ENCODE peak calls at places on chromosomes 3 and 15, in six cellular contexts. One of them, this sample, is unnamed. For H3K4me1 and H3K27me3, the result is how much of the 10 kb centered on the place peaks cover.

GRCh38 chr3:10344147-10344943 is 23.4 kb upstream of the SEC13 start:
- DNase-seq in H9: peak
- DNase-seq in aorta: peak
- DNase-seq in psoas muscle: peak
- DNase-seq in HCT116: no peak
- DNase-seq in colonic mucosa: peak
- DNase-seq in this sample: peak

GRCh38 chr15:64521726-64522164 is 61.4 kb downstream of the ZNF609 start:
- DNase-seq in H9: peak
- DNase-seq in aorta: no peak
- DNase-seq in psoas muscle: no peak
- DNase-seq in HCT116: peak
- DNase-seq in colonic mucosa: no peak
- DNase-seq in this sample: no peak

GRCh38 chr3:16013563-16013962 is 160.9 kb upstream of the GALNT15 start:
- DNase-seq in H9: no peak
- DNase-seq in aorta: no peak
- DNase-seq in psoas muscle: no peak
- DNase-seq in HCT116: no peak
- DNase-seq in colonic mucosa: no peak
- DNase-seq in this sample: no peak

GRCh38 chr3:151226088-151226563 is 23.1 kb upstream of the GPR171 start:
- DNase-seq in H9: no peak
- DNase-seq in aorta: no peak
- DNase-seq in psoas muscle: no peak
- DNase-seq in HCT116: no peak
- DNase-seq in colonic mucosa: no peak
- DNase-seq in this sample: no peak

GRCh38 chr3:146536681-146537080 is 7.7 kb downstream of the PLSCR1 start:
- DNase-seq in H9: no peak
- DNase-seq in aorta: no peak
- DNase-seq in psoas muscle: no peak
- DNase-seq in HCT116: no peak
- DNase-seq in colonic mucosa: no peak
- DNase-seq in this sample: no peak

GRCh38 chr3:127762787-127763105 is 59.6 kb downstream of the MGLL start:
- DNase-seq in H9: no peak
- DNase-seq in aorta: no peak
- DNase-seq in psoas muscle: no peak
- DNase-seq in HCT116: no peak
- DNase-seq in colonic mucosa: no peak
- DNase-seq in this sample: no peak

GRCh38 chr3:114405202-114405601 is 111.4 kb downstream of the TIGIT start:
- DNase-seq in H9: no peak
- DNase-seq in aorta: no peak
- DNase-seq in psoas muscle: no peak
- DNase-seq in HCT116: no peak
- DNase-seq in colonic mucosa: no peak
- DNase-seq in this sample: no peak

GRCh38 chr3:72679540-72680198 is 168.6 kb downstream of the SHQ1 start:
- DNase-seq in H9: no peak
- DNase-seq in aorta: no peak
- DNase-seq in psoas muscle: no peak
- DNase-seq in HCT116: no peak
- DNase-seq in colonic mucosa: no peak
- DNase-seq in this sample: no peak

GRCh38 chr3:72247645-72248388 is 462.9 kb upstream of the PROK2 start:
- DNase-seq in H9: no peak
- DNase-seq in aorta: no peak
- DNase-seq in psoas muscle: no peak
- DNase-seq in HCT116: no peak
- DNase-seq in colonic mucosa: no peak
- DNase-seq in this sample: no peak

GRCh38 chr3:197507081-197507480 is 48.7 kb downstream of the BDH1 start:
- DNase-seq in H9: no peak
- DNase-seq in aorta: no peak
- DNase-seq in psoas muscle: no peak
- DNase-seq in HCT116: no peak
- DNase-seq in colonic mucosa: no peak
- DNase-seq in this sample: no peak

GRCh38 chr3:168653255-168653654 is 557.5 kb upstream of the GOLIM4 start:
- DNase-seq in H9: no peak
- DNase-seq in aorta: no peak
- DNase-seq in psoas muscle: no peak
- DNase-seq in HCT116: no peak
- DNase-seq in colonic mucosa: no peak
- DNase-seq in this sample: no peak

GRCh38 chr3:134330895-134331810 is 43.1 kb downstream of the AMOTL2 start:
- DNase-seq in H9: no peak
- DNase-seq in aorta: peak
- DNase-seq in psoas muscle: peak
- DNase-seq in HCT116: no peak
- DNase-seq in colonic mucosa: no peak
- DNase-seq in this sample: no peak

GRCh38 chr3:115692887-115693524 is 69.7 kb downstream of the GAP43 start:
- DNase-seq in H9: peak
- DNase-seq in aorta: peak
- DNase-seq in psoas muscle: peak
- DNase-seq in HCT116: peak
- DNase-seq in colonic mucosa: peak
- DNase-seq in this sample: peak

GRCh38 chr3:11095932-11096265 is 58.4 kb upstream of the HRH1 start:
- DNase-seq in H9: peak
- DNase-seq in aorta: no peak
- DNase-seq in psoas muscle: no peak
- DNase-seq in HCT116: peak
- DNase-seq in colonic mucosa: no peak
- DNase-seq in this sample: no peak

GRCh38 chr3:58271901-58272501 is 34.0 kb upstream of the RPP14 start:
- DNase-seq in H9: no peak
- DNase-seq in aorta: no peak
- DNase-seq in psoas muscle: no peak
- DNase-seq in HCT116: peak
- DNase-seq in colonic mucosa: peak
- DNase-seq in this sample: no peak

GRCh38 chr3:61956236-61956635 is 394.9 kb downstream of the PTPRG start:
- DNase-seq in H9: no peak
- DNase-seq in aorta: no peak
- DNase-seq in psoas muscle: no peak
- DNase-seq in HCT116: no peak
- DNase-seq in colonic mucosa: no peak
- DNase-seq in this sample: no peak

GRCh38 chr15:56965614-56966013 is 47.2 kb downstream of the TCF12 start:
- DNase-seq in H9: no peak
- DNase-seq in aorta: no peak
- DNase-seq in psoas muscle: no peak
- DNase-seq in HCT116: no peak
- DNase-seq in colonic mucosa: no peak
- DNase-seq in this sample: no peak
- H3K4me1 ChIP-seq in H9: under half
- H3K4me1 ChIP-seq in aorta: under half
- H3K4me1 ChIP-seq in psoas muscle: under half
- H3K4me1 ChIP-seq in HCT116: under half
- H3K4me1 ChIP-seq in colonic mucosa: under half
- H3K4me1 ChIP-seq in this sample: under half

GRCh38 chr15:101122806-101123205 is 129.0 kb downstream of the CHSY1 start:
- DNase-seq in H9: no peak
- DNase-seq in aorta: peak
- DNase-seq in psoas muscle: no peak
- DNase-seq in HCT116: no peak
- DNase-seq in colonic mucosa: no peak
- DNase-seq in this sample: no peak

GRCh38 chr15:101126618-101127502 is 125.0 kb downstream of the CHSY1 start:
- DNase-seq in H9: no peak
- DNase-seq in aorta: peak
- DNase-seq in psoas muscle: no peak
- DNase-seq in HCT116: no peak
- DNase-seq in colonic mucosa: no peak
- DNase-seq in this sample: no peak

GRCh38 chr15:101123222-101123910 is 128.5 kb downstream of the CHSY1 start:
- DNase-seq in H9: no peak
- DNase-seq in aorta: peak
- DNase-seq in psoas muscle: no peak
- DNase-seq in HCT116: no peak
- DNase-seq in colonic mucosa: no peak
- DNase-seq in this sample: no peak

GRCh38 chr15:101127503-101128076 is 124.3 kb downstream of the CHSY1 start:
- DNase-seq in H9: no peak
- DNase-seq in aorta: peak
- DNase-seq in psoas muscle: peak
- DNase-seq in HCT116: peak
- DNase-seq in colonic mucosa: peak
- DNase-seq in this sample: no peak

DNA sequence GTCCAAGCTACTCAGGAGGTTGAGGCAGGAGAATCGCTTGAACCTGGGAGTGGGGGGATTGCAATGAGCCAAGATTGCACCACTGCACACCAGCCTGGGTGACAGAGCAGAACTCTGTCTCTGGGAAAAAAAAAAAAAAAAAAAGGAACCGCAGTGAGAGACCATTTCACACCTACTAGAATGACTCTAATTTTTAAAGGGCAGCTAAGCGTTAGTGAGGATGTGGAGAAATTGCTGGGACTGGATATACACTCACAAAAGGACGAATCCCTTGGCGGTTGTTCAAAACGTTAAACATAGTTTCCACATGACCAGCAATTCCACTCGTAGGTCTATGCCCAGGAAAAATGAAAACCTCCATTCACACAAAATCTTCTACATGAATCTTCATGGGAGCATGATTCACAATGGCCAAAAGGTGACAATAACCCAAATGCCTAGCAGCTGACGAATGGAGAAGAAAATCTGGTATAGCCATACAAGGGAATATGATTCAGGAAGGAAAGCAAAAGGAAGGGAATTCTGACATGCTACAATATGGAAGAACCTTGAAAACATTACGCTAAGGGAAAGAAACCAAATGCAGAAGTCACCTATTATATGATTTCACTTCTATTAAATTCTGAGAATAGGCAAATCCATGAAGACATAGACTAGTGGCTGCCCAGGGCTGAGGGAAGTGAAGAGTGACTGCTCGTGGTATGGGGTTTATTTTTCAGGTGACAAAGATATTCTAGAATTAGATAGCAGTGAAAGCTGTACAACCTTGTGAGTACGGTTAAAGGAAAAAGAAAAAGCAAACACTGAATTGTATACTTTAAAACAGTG is 126.9 kb downstream of the CHSY1 start:
- DNase-seq in H9: no peak
- DNase-seq in aorta: no peak
- DNase-seq in psoas muscle: no peak
- DNase-seq in HCT116: peak
- DNase-seq in colonic mucosa: no peak
- DNase-seq in this sample: no peak
- H3K27ac ChIP-seq in H9: no peak
- H3K27ac ChIP-seq in aorta: no peak
- H3K27ac ChIP-seq in psoas muscle: no peak
- H3K27ac ChIP-seq in HCT116: no peak
- H3K27ac ChIP-seq in colonic mucosa: no peak
- H3K27ac ChIP-seq in this sample: no peak

GRCh38 chr3:19940643-19941042 is 6.3 kb upstream of the RAB5A start:
- DNase-seq in H9: no peak
- DNase-seq in aorta: no peak
- DNase-seq in psoas muscle: no peak
- DNase-seq in HCT116: no peak
- DNase-seq in colonic mucosa: no peak
- DNase-seq in this sample: no peak

GRCh38 chr3:19932422-19932821 is 1.6 kb downstream of the EFHB start:
- DNase-seq in H9: no peak
- DNase-seq in aorta: no peak
- DNase-seq in psoas muscle: no peak
- DNase-seq in HCT116: no peak
- DNase-seq in colonic mucosa: no peak
- DNase-seq in this sample: no peak

GRCh38 chr3:19931767-19932188 is 2.2 kb downstream of the EFHB start:
- DNase-seq in H9: no peak
- DNase-seq in aorta: no peak
- DNase-seq in psoas muscle: no peak
- DNase-seq in HCT116: no peak
- DNase-seq in colonic mucosa: no peak
- DNase-seq in this sample: no peak

GRCh38 chr3:19934098-19934566 is at the start of gene EFHB:
- DNase-seq in H9: peak
- DNase-seq in aorta: no peak
- DNase-seq in psoas muscle: no peak
- DNase-seq in HCT116: peak
- DNase-seq in colonic mucosa: peak
- DNase-seq in this sample: peak

GRCh38 chr3:19937459-19938362 is 3.7 kb upstream of the EFHB start:
- DNase-seq in H9: no peak
- DNase-seq in aorta: no peak
- DNase-seq in psoas muscle: no peak
- DNase-seq in HCT116: no peak
- DNase-seq in colonic mucosa: no peak
- DNase-seq in this sample: no peak
- H3K27me3 ChIP-seq in H9: under half
- H3K27me3 ChIP-seq in aorta: under half
- H3K27me3 ChIP-seq in psoas muscle: under half
- H3K27me3 ChIP-seq in HCT116: under half
- H3K27me3 ChIP-seq in colonic mucosa: under half
- H3K27me3 ChIP-seq in this sample: under half

GRCh38 chr15:63076136-63077005 is 33.8 kb downstream of the TPM1 start:
- DNase-seq in H9: peak
- DNase-seq in aorta: no peak
- DNase-seq in psoas muscle: no peak
- DNase-seq in HCT116: no peak
- DNase-seq in colonic mucosa: no peak
- DNase-seq in this sample: peak

GRCh38 chr15:63079938-63080626 is 37.5 kb downstream of the TPM1 start:
- DNase-seq in H9: no peak
- DNase-seq in aorta: no peak
- DNase-seq in psoas muscle: peak
- DNase-seq in HCT116: peak
- DNase-seq in colonic mucosa: no peak
- DNase-seq in this sample: no peak

GRCh38 chr15:63075072-63075995 is 32.8 kb downstream of the TPM1 start:
- DNase-seq in H9: peak
- DNase-seq in aorta: no peak
- DNase-seq in psoas muscle: no peak
- DNase-seq in HCT116: no peak
- DNase-seq in colonic mucosa: no peak
- DNase-seq in this sample: no peak

GRCh38 chr15:63080638-63081250 is 38.2 kb downstream of the TPM1 start:
- DNase-seq in H9: no peak
- DNase-seq in aorta: no peak
- DNase-seq in psoas muscle: no peak
- DNase-seq in HCT116: no peak
- DNase-seq in colonic mucosa: no peak
- DNase-seq in this sample: no peak

GRCh38 chr15:63077952-63078351 is 35.4 kb downstream of the TPM1 start:
- DNase-seq in H9: no peak
- DNase-seq in aorta: no peak
- DNase-seq in psoas muscle: no peak
- DNase-seq in HCT116: no peak
- DNase-seq in colonic mucosa: no peak
- DNase-seq in this sample: no peak
- H3K4me1 ChIP-seq in H9: under half
- H3K4me1 ChIP-seq in aorta: under half
- H3K4me1 ChIP-seq in psoas muscle: under half
- H3K4me1 ChIP-seq in HCT116: under half
- H3K4me1 ChIP-seq in colonic mucosa: under half
- H3K4me1 ChIP-seq in this sample: under half